ENCODE peak calls at places on chromosome 3, in six cellular contexts. O is A549, Z is activated B cell treated with CpG ODN at 0.5 μM for 24 hours, M is fibroblast of lung, P is ovary, L is type B pancreatic cell. V is an unnamed sample.

GRCh38 chr3:37824954-37825328 is 36.7 kb upstream of the CTDSPL start:
- DNase-seq in O (no peak), Z (no peak), M (no peak), P (no peak), L (no peak), V (no peak)

GRCh38 chr3:196634224-196634623 is 5.3 kb upstream of the NRROS start:
- DNase-seq in O (no peak), Z (peak), M (no peak), P (no peak), L (no peak), V (no peak)

GRCh38 chr3:148023994-148024393 is 614.8 kb downstream of the ZIC1 start:
- DNase-seq in O (no peak), Z (no peak), M (peak), P (no peak), L (no peak), V (no peak)

GRCh38 chr3:52317601-52318000 is 1.5 kb downstream of the DNAH1 start:
- DNase-seq in O (no peak), Z (peak), M (peak), P (peak), L (no peak), V (peak)

GRCh38 chr3:182083112-182083511 is 371.4 kb downstream of the SOX2 start:
- DNase-seq in O (peak), Z (no peak), M (no peak), P (no peak), L (no peak), V (no peak)

GRCh38 chr3:50478051-50478450 is 25.4 kb downstream of the CACNA2D2 start:
- DNase-seq in O (no peak), Z (no peak), M (no peak), P (no peak), L (no peak), V (no peak)

GRCh38 chr3:4351164-4351855 is 48.1 kb downstream of the SETMAR start:
- DNase-seq in O (no peak), Z (no peak), M (peak), P (no peak), L (no peak), V (no peak)

GRCh38 chr3:13280856-13281656 is 139.1 kb downstream of the NUP210 start:
- DNase-seq in O (no peak), Z (no peak), M (no peak), P (no peak), L (no peak), V (no peak)

GRCh38 chr3:149969110-149969944 is 1.4 kb downstream of the PFN2 start:
- DNase-seq in O (peak), Z (no peak), M (peak), P (peak), L (no peak), V (peak)

GRCh38 chr3:4546346-4547178 is 53.4 kb downstream of the ITPR1 start:
- DNase-seq in O (no peak), Z (no peak), M (no peak), P (no peak), L (no peak), V (no peak)

GRCh38 chr3:134911611-134912604 is 116.8 kb downstream of the EPHB1 start:
- DNase-seq in O (no peak), Z (no peak), M (no peak), P (no peak), L (no peak), V (no peak)

GRCh38 chr3:114899186-114899931 is 247.7 kb downstream of the ZBTB20 start:
- DNase-seq in O (no peak), Z (no peak), M (no peak), P (no peak), L (no peak), V (no peak)

GRCh38 chr3:5012398-5012797 is 33.2 kb downstream of the BHLHE40 start:
- DNase-seq in O (no peak), Z (no peak), M (no peak), P (no peak), L (no peak), V (no peak)

GRCh38 chr3:185724761-185725160 is 100.1 kb downstream of the IGF2BP2 start:
- DNase-seq in O (no peak), Z (no peak), M (peak), P (no peak), L (no peak), V (no peak)

GRCh38 chr3:45964139-45964538 is 20.9 kb downstream of the CXCR6 start:
- DNase-seq in O (no peak), Z (no peak), M (no peak), P (no peak), L (no peak), V (no peak)

GRCh38 chr3:38210141-38210757 is 44.9 kb downstream of the OXSR1 start:
- DNase-seq in O (no peak), Z (no peak), M (no peak), P (no peak), L (no peak), V (no peak)

GRCh38 chr3:30319713-30320112 is 286.7 kb upstream of the TGFBR2 start:
- DNase-seq in O (peak), Z (no peak), M (peak), P (no peak), L (no peak), V (peak)

GRCh38 chr3:196131921-196132320 is 50.0 kb upstream of the TFRC start:
- DNase-seq in O (no peak), Z (no peak), M (no peak), P (no peak), L (no peak), V (no peak)

GRCh38 chr3:173742491-173742890 is 344.9 kb downstream of the NLGN1 start:
- DNase-seq in O (no peak), Z (no peak), M (peak), P (no peak), L (no peak), V (no peak)

GRCh38 chr3:127438951-127439350 is 151.1 kb upstream of the PRR20G start:
- DNase-seq in O (no peak), Z (no peak), M (no peak), P (no peak), L (peak), V (no peak)

GRCh38 chr3:179646177-179646576 is 6.7 kb upstream of the USP13 start:
- DNase-seq in O (no peak), Z (no peak), M (no peak), P (no peak), L (no peak), V (no peak)

GRCh38 chr3:46929324-46929723 is 47.2 kb downstream of the CCDC12 start:
- DNase-seq in O (no peak), Z (no peak), M (no peak), P (no peak), L (no peak), V (no peak)

GRCh38 chr3:133466531-133467386 is 66.9 kb downstream of the BFSP2 start:
- DNase-seq in O (no peak), Z (peak), M (no peak), P (no peak), L (no peak), V (no peak)

GRCh38 chr3:42451546-42452230 is 41.3 kb upstream of the LYZL4 start:
- DNase-seq in O (no peak), Z (no peak), M (no peak), P (no peak), L (no peak), V (peak)

GRCh38 chr3:109618766-109619378 is 281.5 kb upstream of the DPPA4 start:
- DNase-seq in O (no peak), Z (no peak), M (no peak), P (no peak), L (no peak), V (no peak)

GRCh38 chr3:196063456-196063855 is 18.4 kb downstream of the TFRC start:
- DNase-seq in O (no peak), Z (no peak), M (peak), P (no peak), L (no peak), V (no peak)

GRCh38 chr3:12810013-12810780 is 13.7 kb downstream of the CAND2 start:
- DNase-seq in O (peak), Z (peak), M (peak), P (peak), L (peak), V (peak)

GRCh38 chr3:171783086-171783485 is 27.2 kb downstream of the PLD1 start:
- DNase-seq in O (no peak), Z (no peak), M (no peak), P (no peak), L (no peak), V (no peak)

GRCh38 chr3:65342084-65342683 is 654.4 kb upstream of the ADAMTS9 start:
- DNase-seq in O (peak), Z (no peak), M (peak), P (no peak), L (no peak), V (peak)

GRCh38 chr3:30826381-30827061 is 67.9 kb downstream of the GADL1 start:
- DNase-seq in O (no peak), Z (no peak), M (peak), P (no peak), L (no peak), V (no peak)

GRCh38 chr3:45635475-45636256 is 41.1 kb downstream of the LIMD1 start:
- DNase-seq in O (peak), Z (no peak), M (peak), P (no peak), L (no peak), V (no peak)

GRCh38 chr3:171173732-171174131 is 147.2 kb upstream of the SLC2A2 start:
- DNase-seq in O (no peak), Z (no peak), M (peak), P (no peak), L (no peak), V (no peak)

GRCh38 chr3:160135850-160136249 is 89.4 kb upstream of the C3orf80 start:
- DNase-seq in O (no peak), Z (no peak), M (no peak), P (no peak), L (no peak), V (no peak)

GRCh38 chr3:135992072-135992471 is 26.5 kb downstream of the PPP2R3A start:
- DNase-seq in O (no peak), Z (no peak), M (peak), P (no peak), L (no peak), V (no peak)

GRCh38 chr3:53178246-53178645 is 17.2 kb downstream of the PRKCD start:
- DNase-seq in O (no peak), Z (no peak), M (no peak), P (no peak), L (no peak), V (no peak)

GRCh38 chr3:171464462-171464861 is 4.3 kb upstream of the TNIK start:
- DNase-seq in O (no peak), Z (no peak), M (no peak), P (no peak), L (no peak), V (no peak)

DNA sequence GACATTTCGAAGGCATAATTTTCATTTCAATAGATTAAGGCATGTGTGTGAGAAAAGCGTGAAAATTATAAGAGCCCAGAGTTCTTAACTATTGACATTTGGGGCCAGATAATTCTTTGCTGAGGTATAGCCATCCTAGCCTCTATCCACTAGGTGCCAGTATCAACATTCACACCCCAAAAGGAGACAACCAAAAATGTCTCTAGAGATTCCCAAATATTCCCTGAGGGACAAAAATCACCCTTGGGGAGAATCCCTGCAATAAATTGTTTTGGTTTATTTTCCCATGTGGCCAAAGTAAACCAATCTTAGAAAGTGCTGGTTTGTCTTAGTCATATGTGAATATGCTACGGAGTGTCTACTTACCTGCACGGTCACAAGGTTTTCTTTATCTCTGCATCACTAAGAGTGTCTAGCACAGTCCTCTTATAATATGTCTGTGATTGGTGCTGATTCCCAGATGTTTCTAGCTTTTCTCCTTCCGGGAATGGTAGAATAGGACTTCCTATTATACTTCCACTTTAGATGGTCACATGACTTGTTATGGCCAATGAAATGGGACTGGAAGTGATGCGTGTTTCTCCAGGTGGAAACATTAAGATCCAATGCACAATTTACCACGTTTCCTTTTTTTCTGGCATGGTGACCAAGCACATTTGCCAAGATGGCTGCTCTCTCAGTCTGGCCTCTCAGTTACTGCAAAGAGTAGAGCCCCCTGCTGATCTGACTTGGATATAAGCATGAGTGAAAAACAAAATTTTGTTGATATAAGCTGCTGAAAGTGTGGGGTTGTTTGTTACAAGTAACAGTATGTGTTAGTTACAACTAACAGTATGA is 8.0 kb upstream of the KBTBD8 start:
- DNase-seq in O (peak), Z (no peak), M (peak), P (no peak), L (no peak), V (no peak)
- TF ChIP-seq CTCF in O (no peak), Z (no peak), M (no peak), P (no peak), L (peak), V (no peak)

DNA sequence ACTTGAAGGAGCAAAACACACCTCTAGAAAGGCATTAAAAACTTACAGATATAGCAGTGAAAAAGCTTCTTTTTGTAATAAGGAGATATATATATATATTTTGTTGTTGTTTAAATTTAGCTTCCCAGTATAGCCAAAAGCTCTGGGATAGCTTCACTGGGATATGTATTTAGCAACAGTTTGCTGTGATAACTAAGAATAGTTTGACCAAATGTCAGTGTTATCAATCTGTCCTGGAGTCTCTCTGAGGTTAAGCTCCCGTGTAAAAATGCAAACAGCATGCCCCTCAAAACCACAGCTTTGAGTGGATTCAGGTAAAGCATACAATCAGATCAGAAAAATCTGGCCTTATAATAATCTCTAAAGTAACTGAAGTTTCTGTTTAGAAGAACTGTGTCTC is 2.9 kb downstream of the CADPS start:
- DNase-seq in O (no peak), Z (no peak), M (no peak), P (no peak), L (no peak), V (no peak)
- TF ChIP-seq CTCF in O (no peak), Z (no peak), M (no peak), P (no peak), L (no peak), V (no peak)

GRCh38 chr3:101778385-101779046 is 495 bp upstream of the NXPE3 start:
- DNase-seq in O (no peak), Z (no peak), M (no peak), P (no peak), L (no peak), V (no peak)

GRCh38 chr3:101779047-101779807 is at the start of gene NXPE3:
- DNase-seq in O (peak), Z (peak), M (peak), P (peak), L (peak), V (peak)

GRCh38 chr3:101779808-101780366 is 876 bp downstream of the NXPE3 start:
- DNase-seq in O (no peak), Z (no peak), M (peak), P (no peak), L (no peak), V (peak)

GRCh38 chr3:101781166-101781565 is 2.2 kb downstream of the NXPE3 start:
- DNase-seq in O (no peak), Z (no peak), M (peak), P (no peak), L (no peak), V (no peak)

DNA sequence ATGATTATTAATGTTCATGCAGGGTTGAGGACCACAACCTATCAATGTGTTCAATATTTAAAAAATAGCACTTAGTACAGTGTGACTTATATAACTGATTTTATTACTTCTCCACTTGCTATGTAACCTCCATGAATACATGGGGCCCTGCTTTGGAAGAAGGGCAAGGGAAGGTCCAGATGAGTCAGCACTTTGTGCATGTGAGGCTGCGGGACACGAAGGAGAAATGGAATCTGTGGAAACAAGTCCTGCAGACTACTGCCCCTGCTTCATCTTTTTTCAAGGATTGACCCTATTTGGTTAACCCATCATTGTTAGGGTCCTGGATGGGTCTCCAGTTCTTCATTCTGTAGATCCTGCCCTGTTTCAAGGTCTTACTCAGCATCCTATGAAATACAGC is 1.6 kb downstream of the NXPE3 start:
- DNase-seq in O (peak), Z (no peak), M (peak), P (peak), L (no peak), V (no peak)
- TF ChIP-seq CTCF in O (no peak), Z (no peak), M (no peak), P (no peak), L (no peak), V (no peak)

GRCh38 chr3:169699536-169700050 is 36.1 kb upstream of the MECOM start:
- DNase-seq in O (no peak), Z (no peak), M (peak), P (peak), L (no peak), V (no peak)
- TF ChIP-seq CTCF in O (no peak), Z (no peak), M (no peak), P (no peak), L (no peak), V (no peak)

GRCh38 chr3:48472923-48473616 is 26.5 kb downstream of the ATRIP start:
- DNase-seq in O (peak), Z (peak), M (peak), P (peak), L (peak), V (peak)
- TF ChIP-seq CTCF in O (peak), Z (no peak), M (peak), P (peak), L (peak), V (peak)

GRCh38 chr3:193794002-193794835 is 201.2 kb downstream of the OPA1 start:
- DNase-seq in O (no peak), Z (no peak), M (peak), P (peak), L (no peak), V (no peak)
- TF ChIP-seq CTCF in O (no peak), Z (no peak), M (no peak), P (no peak), L (no peak), V (no peak)

GRCh38 chr3:125203731-125204130 is 8.8 kb downstream of the SLC12A8 start:
- DNase-seq in O (no peak), Z (no peak), M (no peak), P (no peak), L (no peak), V (no peak)

GRCh38 chr3:125200731-125201139 is 11.8 kb downstream of the SLC12A8 start:
- DNase-seq in O (no peak), Z (no peak), M (no peak), P (no peak), L (no peak), V (no peak)

GRCh38 chr3:125206934-125207333 is 5.6 kb downstream of the SLC12A8 start:
- DNase-seq in O (no peak), Z (no peak), M (no peak), P (no peak), L (peak), V (no peak)

GRCh38 chr3:125207507-125207906 is 5.0 kb downstream of the SLC12A8 start:
- DNase-seq in O (no peak), Z (no peak), M (no peak), P (no peak), L (no peak), V (no peak)

DNA sequence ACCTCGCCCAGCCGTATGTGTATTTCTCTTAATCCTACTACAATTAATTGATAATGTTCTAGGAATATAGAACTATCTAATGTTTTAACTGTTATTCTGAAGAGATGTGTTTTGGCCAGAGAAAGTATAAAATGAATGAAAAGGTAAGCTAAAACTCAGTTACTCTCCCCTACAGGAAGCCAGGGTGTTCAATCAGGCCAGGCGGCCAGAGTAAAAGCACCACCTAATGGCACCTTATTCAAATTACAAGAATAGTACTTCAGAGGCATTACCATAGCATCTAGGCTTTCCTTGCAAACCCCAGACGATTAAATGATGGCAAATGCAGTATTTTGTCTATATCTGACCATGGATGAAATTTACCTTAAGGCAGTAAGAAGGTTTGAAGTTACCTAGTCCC is 10.4 kb downstream of the SLC12A8 start:
- DNase-seq in O (no peak), Z (no peak), M (peak), P (no peak), L (no peak), V (no peak)
- TF ChIP-seq CTCF in O (no peak), Z (no peak), M (no peak), P (no peak), L (peak), V (no peak)

GRCh38 chr3:43926073-43926472 is 235.3 kb downstream of the ABHD5 start:
- DNase-seq in O (no peak), Z (no peak), M (no peak), P (no peak), L (no peak), V (no peak)

GRCh38 chr3:43921056-43921455 is 230.3 kb downstream of the ABHD5 start:
- DNase-seq in O (no peak), Z (no peak), M (no peak), P (no peak), L (no peak), V (no peak)

GRCh38 chr3:43919067-43919466 is 228.3 kb downstream of the ABHD5 start:
- DNase-seq in O (no peak), Z (no peak), M (peak), P (no peak), L (no peak), V (no peak)

GRCh38 chr3:43922374-43922773 is 231.6 kb downstream of the ABHD5 start:
- DNase-seq in O (no peak), Z (no peak), M (no peak), P (no peak), L (no peak), V (no peak)

GRCh38 chr3:43923101-43923979 is 232.6 kb downstream of the ABHD5 start:
- DNase-seq in O (no peak), Z (no peak), M (no peak), P (no peak), L (no peak), V (no peak)
- TF ChIP-seq CTCF in O (no peak), Z (no peak), M (no peak), P (no peak), L (no peak), V (no peak)

GRCh38 chr3:128555881-128556280 is 62.9 kb upstream of the GATA2 start:
- DNase-seq in O (no peak), Z (no peak), M (no peak), P (no peak), L (no peak), V (no peak)

GRCh38 chr3:128555098-128555825 is 62.3 kb upstream of the GATA2 start:
- DNase-seq in O (no peak), Z (no peak), M (no peak), P (no peak), L (no peak), V (no peak)

GRCh38 chr3:128553560-128553959 is 60.6 kb upstream of the GATA2 start:
- DNase-seq in O (no peak), Z (no peak), M (no peak), P (no peak), L (peak), V (no peak)

GRCh38 chr3:128554465-128555097 is 61.6 kb upstream of the GATA2 start:
- DNase-seq in O (no peak), Z (no peak), M (no peak), P (no peak), L (peak), V (no peak)

GRCh38 chr3:128554100-128554464 is 61.1 kb upstream of the GATA2 start:
- DNase-seq in O (no peak), Z (no peak), M (peak), P (no peak), L (no peak), V (no peak)
- TF ChIP-seq CTCF in O (no peak), Z (no peak), M (no peak), P (no peak), L (no peak), V (no peak)

V was measured in endothelial cell.